ENCODE peak calls at places on chromosomes 7 and 10, in four cellular contexts. X, D, H and V are unnamed samples.

GRCh38 chr7:134905375-134905774 is 80.9 kb upstream of the AGBL3 start:
- DNase-seq in D (no peak), X (no peak), H (no peak), V (peak)

GRCh38 chr10:13734151-13734550 is 147.4 kb downstream of the PRPF18 start:
- DNase-seq in X (no peak), H (no peak), D (no peak), V (no peak)

GRCh38 chr10:11595395-11595692 is 16.1 kb downstream of the USP6NL start:
- DNase-seq in X (no peak), H (peak), D (no peak), V (no peak)

GRCh38 chr7:154862153-154862791 is 140.7 kb downstream of the PAXIP1 start:
- DNase-seq in D (peak), H (peak), X (no peak), V (no peak)

GRCh38 chr10:62760401-62760800 is 44.1 kb upstream of the ADO start:
- DNase-seq in D (no peak), H (no peak), X (no peak), V (no peak)

GRCh38 chr7:155369-156000 is 36.9 kb upstream of the FAM20C start:
- DNase-seq in X (no peak), D (no peak), H (no peak), V (no peak)

GRCh38 chr7:7564323-7564780 is 2.3 kb upstream of the MIOS start:
- DNase-seq in X (no peak), H (no peak), D (no peak), V (no peak)

GRCh38 chr7:143181349-143181748 is 1.9 kb upstream of the TAS2R39 start:
- DNase-seq in H (no peak), X (no peak), D (no peak), V (no peak)

GRCh38 chr10:133176546-133176945 is 16.5 kb downstream of the KNDC1 start:
- DNase-seq in D (peak), X (no peak), H (no peak), V (no peak)

GRCh38 chr7:33248663-33249062 is 119.3 kb downstream of the BBS9 start:
- DNase-seq in D (no peak), H (no peak), X (peak), V (no peak)

GRCh38 chr10:87654212-87654611 is 5.5 kb upstream of the PAPSS2 start:
- DNase-seq in H (no peak), D (no peak), X (no peak), V (no peak)

GRCh38 chr7:31957090-31957720 is 113.0 kb downstream of the PDE1C start:
- DNase-seq in D (no peak), X (no peak), H (no peak), V (no peak)

GRCh38 chr10:63537511-63537910 is 16.3 kb downstream of the REEP3 start:
- DNase-seq in H (no peak), X (no peak), D (no peak), V (no peak)

GRCh38 chr10:22541900-22542299 is 172.5 kb downstream of the PIP4K2A start:
- DNase-seq in D (no peak), H (no peak), X (no peak), V (no peak)

GRCh38 chr7:143456992-143457793 is 13.9 kb downstream of the TAS2R60 start:
- DNase-seq in X (no peak), H (no peak), D (no peak), V (peak)

GRCh38 chr10:87915406-87915805 is 52.0 kb downstream of the PTEN start:
- DNase-seq in X (no peak), D (no peak), H (no peak), V (no peak)

GRCh38 chr10:69506487-69506833 is 55.2 kb downstream of the TSPAN15 start:
- DNase-seq in X (no peak), D (no peak), H (no peak), V (peak)

GRCh38 chr10:58326967-58327381 is 7.8 kb upstream of the UBE2D1 start:
- DNase-seq in X (no peak), H (no peak), D (peak), V (no peak)

GRCh38 chr10:131453772-131454634 is 142.5 kb upstream of the TCERG1L start:
- DNase-seq in H (peak), X (peak), D (peak), V (no peak)

GRCh38 chr10:49385939-49386922 is 9.7 kb downstream of the DRGX start:
- DNase-seq in D (peak), H (no peak), X (no peak), V (no peak)

GRCh38 chr7:32385316-32385956 is 104.7 kb downstream of the LSM5 start:
- DNase-seq in H (no peak), D (no peak), X (no peak), V (peak)

GRCh38 chr7:52586704-52587103 is 448.7 kb upstream of the POM121L12 start:
- DNase-seq in X (no peak), H (no peak), D (no peak), V (no peak)

GRCh38 chr7:149494738-149495368 is 2.8 kb downstream of the ZNF746 start:
- DNase-seq in D (no peak), H (no peak), X (peak), V (peak)

GRCh38 chr10:6108631-6109443 is 20.0 kb downstream of the RBM17 start:
- DNase-seq in X (peak), H (peak), D (no peak), V (no peak)

GRCh38 chr7:76054129-76055120 is 6.5 kb downstream of the MDH2 start:
- DNase-seq in X (no peak), H (no peak), D (no peak), V (no peak)

GRCh38 chr7:64934478-64934877 is 31.4 kb downstream of the ZNF273 start:
- DNase-seq in D (no peak), X (no peak), H (no peak), V (no peak)

GRCh38 chr7:157693071-157693520 is 356.3 kb downstream of the DNAJB6 start:
- DNase-seq in H (peak), X (no peak), D (no peak), V (no peak)

GRCh38 chr10:3310016-3310415 is 137.4 kb upstream of the PITRM1 start:
- DNase-seq in D (no peak), X (no peak), H (no peak), V (no peak)

GRCh38 chr10:88138319-88138848 is 275.0 kb downstream of the PTEN start:
- DNase-seq in H (no peak), X (no peak), D (no peak), V (no peak)

GRCh38 chr10:119917777-119918176 is 25.2 kb downstream of the SEC23IP start:
- DNase-seq in D (no peak), X (no peak), H (no peak), V (no peak)

GRCh38 chr10:119919271-119919670 is 26.7 kb downstream of the SEC23IP start:
- DNase-seq in D (no peak), H (no peak), X (no peak), V (no peak)

GRCh38 chr10:119919823-119920222 is 27.3 kb downstream of the SEC23IP start:
- DNase-seq in H (no peak), D (no peak), X (no peak), V (no peak)
- TF ChIP-seq EP300 in H (no peak), D (no peak), X (no peak), V (no peak)

GRCh38 chr10:35446439-35446838 is 110.1 kb downstream of the CCNY start:
- DNase-seq in X (no peak), D (no peak), H (no peak), V (no peak)

GRCh38 chr10:35449944-35450343 is 113.6 kb downstream of the CCNY start:
- DNase-seq in X (no peak), D (no peak), H (no peak), V (no peak)

GRCh38 chr10:35445150-35445884 is 109.0 kb downstream of the CCNY start:
- DNase-seq in H (no peak), D (no peak), X (no peak), V (no peak)

GRCh38 chr10:35448687-35449662 is 112.7 kb downstream of the CCNY start:
- DNase-seq in X (peak), D (no peak), H (no peak), V (no peak)

GRCh38 chr10:35447693-35448407 is 111.5 kb downstream of the CCNY start:
- DNase-seq in X (peak), D (no peak), H (peak), V (no peak)
- H3K4me3 ChIP-seq in X (peak), D (no peak), H (peak), V (no peak)

DNA sequence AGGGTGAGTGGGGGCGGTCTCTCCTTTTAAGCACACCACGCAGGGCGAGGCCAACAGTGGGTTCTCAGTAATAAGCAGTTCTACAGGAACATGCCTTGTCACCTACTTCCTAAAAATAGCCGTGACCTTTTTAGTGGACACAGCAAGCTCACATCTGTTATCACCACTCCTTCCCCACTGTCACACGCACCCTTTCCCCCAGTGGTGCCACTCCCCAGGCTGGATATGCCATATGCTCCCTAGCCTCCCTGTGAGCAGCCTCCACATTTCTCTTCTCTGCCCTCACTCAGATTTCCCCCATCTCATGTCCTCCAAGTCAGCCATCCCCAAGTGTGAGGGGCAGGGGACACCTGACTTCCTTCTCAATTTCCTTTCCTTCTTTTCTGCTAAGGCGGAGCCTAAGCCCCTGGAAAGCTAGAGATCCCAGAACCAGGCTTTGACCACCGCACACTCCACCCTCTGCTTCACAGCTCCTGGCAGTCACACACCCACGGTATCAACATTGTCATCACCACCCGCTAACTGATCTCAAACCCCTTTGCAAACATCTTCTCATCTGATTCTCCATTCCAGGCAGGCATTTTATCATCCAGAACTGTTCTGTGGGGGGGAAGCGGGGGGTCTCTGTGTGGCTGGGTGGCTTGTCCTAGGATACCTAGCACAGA is 3.6 kb downstream of the ANXA11 start:
- DNase-seq in D (no peak), X (no peak), H (no peak), V (no peak)
- TF ChIP-seq EP300 in D (no peak), X (no peak), H (no peak), V (no peak)

GRCh38 chr10:122463466-122464157 is 2.3 kb downstream of the HTRA1 start:
- DNase-seq in D (no peak), X (no peak), H (no peak), V (no peak)
- H3K4me3 ChIP-seq in D (peak), X (no peak), H (peak), V (peak)

GRCh38 chr10:7233259-7233991 is 177.4 kb downstream of the SFMBT2 start:
- DNase-seq in D (no peak), H (no peak), X (peak), V (no peak)
- TF ChIP-seq EP300 in D (no peak), H (no peak), X (no peak), V (no peak)

GRCh38 chr7:101133621-101134398 is 6.9 kb downstream of the SERPINE1 start:
- DNase-seq in H (no peak), D (no peak), X (no peak), V (no peak)
- H3K4me3 ChIP-seq in H (peak), D (no peak), X (no peak), V (no peak)

GRCh38 chr10:71223365-71224058 is 11.1 kb downstream of the UNC5B start:
- DNase-seq in H (peak), D (no peak), X (no peak), V (no peak)
- TF ChIP-seq EP300 in H (no peak), D (no peak), X (no peak), V (no peak)

GRCh38 chr7:129947001-129947400 is 5.8 kb downstream of the UBE2H start:
- DNase-seq in X (no peak), D (no peak), H (no peak), V (no peak)
- H3K4me3 ChIP-seq in X (no peak), D (no peak), H (no peak), V (no peak)